ENCODE peak calls at places on chromosomes 7 and 10, in four cellular contexts. F is HepG2, A is H1, U is K562. P is an unnamed sample.

GRCh38 chr10:48487244-48487643 is 117.6 kb downstream of the ARHGAP22 start:
- DNase-seq in F (no peak), A (no peak), U (no peak), P (no peak)

GRCh38 chr7:87452279-87452678 is 23.2 kb downstream of the ABCB4 start:
- DNase-seq in F (no peak), A (no peak), U (no peak), P (no peak)

GRCh38 chr10:1645896-1646295 is 91.4 kb downstream of the ADARB2 start:
- DNase-seq in F (no peak), A (no peak), U (no peak), P (no peak)

GRCh38 chr7:112205348-112206237 is 606 bp downstream of the DOCK4 start:
- DNase-seq in F (peak; percentile 48), A (peak; percentile 77), U (peak; percentile 54), P (peak; percentile 54)

GRCh38 chr7:148699024-148699771 is 495 bp downstream of the CUL1 start:
- DNase-seq in F (peak; percentile 65), A (peak; percentile 77), U (peak; percentile 82), P (peak; percentile 21)

GRCh38 chr10:80471715-80472233 is 17.7 kb downstream of the TSPAN14 start:
- DNase-seq in F (no peak), A (no peak), U (no peak), P (no peak)

GRCh38 chr10:103991393-103992128 is 24.6 kb downstream of the SLK start:
- DNase-seq in F (no peak), A (no peak), U (no peak), P (no peak)

GRCh38 chr10:31074357-31075065 is 42.8 kb upstream of the ZNF438 start:
- DNase-seq in F (no peak), A (no peak), U (no peak), P (no peak)

GRCh38 chr7:72785166-72785955 is 42.6 kb downstream of the TYW1B start:
- DNase-seq in F (no peak), A (no peak), U (no peak), P (no peak)

GRCh38 chr7:40221836-40222235 is 87.0 kb downstream of the SUGCT start:
- DNase-seq in F (no peak), A (no peak), U (no peak), P (no peak)

GRCh38 chr7:40024048-40024447 is 74.0 kb downstream of the CDK13 start:
- DNase-seq in F (no peak), A (no peak), U (no peak), P (no peak)

GRCh38 chr7:122886357-122887081 is at the start of gene CADPS2:
- DNase-seq in F (peak; percentile 86), A (peak; percentile 87), U (peak; percentile 73), P (peak; percentile 50)

GRCh38 chr10:31765546-31765945 is 163.1 kb downstream of the ARHGAP12 start:
- DNase-seq in F (no peak), A (no peak), U (no peak), P (no peak)

GRCh38 chr7:36390199-36391090 is 783 bp downstream of the ANLN start:
- DNase-seq in F (peak; percentile 73), A (peak; percentile 88), U (peak; percentile 85), P (peak; percentile 87)

GRCh38 chr7:90384433-90384832 is 18.8 kb upstream of the CLDN12 start:
- DNase-seq in F (no peak), A (no peak), U (no peak), P (no peak)

GRCh38 chr10:79320785-79321493 is 26.3 kb upstream of the PPIF start:
- DNase-seq in F (no peak), A (no peak), U (no peak), P (peak; percentile 83)

GRCh38 chr7:29017666-29018065 is 59.5 kb upstream of the TRIL start:
- DNase-seq in F (no peak), A (no peak), U (no peak), P (no peak)

GRCh38 chr10:131452926-131453771 is 141.6 kb upstream of the TCERG1L start:
- DNase-seq in F (no peak), A (peak; percentile 80), U (no peak), P (no peak)

GRCh38 chr7:92612501-92612900 is 22.3 kb upstream of the FAM133B start:
- DNase-seq in F (no peak), A (no peak), U (no peak), P (no peak)

GRCh38 chr7:82164813-82165212 is 278.8 kb downstream of the CACNA2D1 start:
- DNase-seq in F (no peak), A (no peak), U (no peak), P (no peak)

GRCh38 chr10:114719311-114719710 is 61.2 kb upstream of the ABLIM1 start:
- DNase-seq in F (peak; percentile 81), A (no peak), U (no peak), P (peak; percentile 41)

GRCh38 chr10:1157615-1157933 is 101.4 kb downstream of the WDR37 start:
- DNase-seq in F (no peak), A (no peak), U (no peak), P (no peak)

GRCh38 chr10:77049896-77050295 is 587.7 kb downstream of the KCNMA1 start:
- DNase-seq in F (no peak), A (peak; percentile 11), U (no peak), P (no peak)

GRCh38 chr10:86648706-86649426 is 5.5 kb upstream of the OPN4 start:
- DNase-seq in F (no peak), A (no peak), U (no peak), P (peak; percentile 68)

GRCh38 chr7:137245186-137245585 is 98.3 kb downstream of the PTN start:
- DNase-seq in F (no peak), A (no peak), U (no peak), P (no peak)

GRCh38 chr10:103696411-103697145 is 158.8 kb downstream of the SH3PXD2A start:
- DNase-seq in F (no peak), A (peak; percentile 73), U (peak; percentile 84), P (peak; percentile 95)

GRCh38 chr7:131111-132094 is 61.0 kb upstream of the FAM20C start:
- DNase-seq in F (no peak), A (no peak), U (no peak), P (no peak)

GRCh38 chr10:52951819-52952218 is 179.2 kb upstream of the MBL2 start:
- DNase-seq in F (peak; percentile 59), A (peak; percentile 87), U (no peak), P (no peak)

GRCh38 chr7:56105508-56105907 is 768 bp downstream of the CHCHD2 start:
- DNase-seq in F (peak; percentile 73), A (no peak), U (no peak), P (peak; percentile 56)

GRCh38 chr10:69742928-69743602 is 58.6 kb upstream of the COL13A1 start:
- DNase-seq in F (no peak), A (peak; percentile 86), U (peak; percentile 37), P (peak; percentile 43)

GRCh38 chr7:157660971-157661610 is 324.3 kb downstream of the DNAJB6 start:
- DNase-seq in F (no peak), A (no peak), U (no peak), P (no peak)

GRCh38 chr10:565676-566075 is 123.8 kb downstream of the DIP2C start:
- DNase-seq in F (no peak), A (no peak), U (no peak), P (no peak)

GRCh38 chr7:91898240-91898992 is 17.9 kb upstream of the MTERF1 start:
- DNase-seq in F (no peak), A (no peak), U (no peak), P (no peak)

GRCh38 chr7:158244873-158245723 is 342.5 kb downstream of the PTPRN2 start:
- DNase-seq in F (no peak), A (no peak), U (no peak), P (no peak)

GRCh38 chr10:26801274-26801673 is 59.5 kb downstream of the ABI1 start:
- DNase-seq in F (no peak), A (no peak), U (no peak), P (no peak)
- TF ChIP-seq RNF2 in F (no peak), A (no peak), U (no peak), P (no peak)

GRCh38 chr7:101466871-101467270 is 104.2 kb downstream of the COL26A1 start:
- DNase-seq in F (no peak), A (no peak), U (no peak), P (no peak)
- TF ChIP-seq EP300 in F (no peak), A (no peak), U (no peak), P (no peak)

GRCh38 chr7:114212753-114213439 is 201.7 kb upstream of the FOXP2 start:
- DNase-seq in F (no peak), A (no peak), U (no peak), P (no peak)
- TF ChIP-seq RNF2 in F (no peak), A (no peak), U (no peak), P (no peak)

DNA sequence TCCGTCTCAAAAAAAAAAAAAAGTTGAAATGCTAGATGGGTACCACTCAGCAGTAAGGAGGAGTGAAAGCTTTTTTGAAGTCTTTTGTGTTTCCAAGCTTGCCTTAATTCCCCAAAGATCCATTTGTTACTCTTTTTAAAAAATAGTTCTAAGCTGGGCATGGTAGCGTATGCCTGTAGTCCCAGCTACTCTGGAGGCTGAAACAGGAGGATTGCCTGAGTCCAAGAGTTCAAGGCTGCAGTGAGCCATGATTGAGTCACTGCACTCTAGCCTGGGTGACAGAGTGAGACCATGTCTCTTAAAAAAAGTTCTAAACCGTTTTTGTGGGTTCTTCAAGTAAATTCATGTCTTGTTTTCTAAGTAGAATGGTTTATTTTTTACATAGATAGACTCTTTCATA is 5.3 kb downstream of the TBC1D12 start:
- DNase-seq in F (peak; percentile 38), A (no peak), U (no peak), P (no peak)
- TF ChIP-seq EP300 in F (no peak), A (no peak), U (no peak), P (no peak)

DNA sequence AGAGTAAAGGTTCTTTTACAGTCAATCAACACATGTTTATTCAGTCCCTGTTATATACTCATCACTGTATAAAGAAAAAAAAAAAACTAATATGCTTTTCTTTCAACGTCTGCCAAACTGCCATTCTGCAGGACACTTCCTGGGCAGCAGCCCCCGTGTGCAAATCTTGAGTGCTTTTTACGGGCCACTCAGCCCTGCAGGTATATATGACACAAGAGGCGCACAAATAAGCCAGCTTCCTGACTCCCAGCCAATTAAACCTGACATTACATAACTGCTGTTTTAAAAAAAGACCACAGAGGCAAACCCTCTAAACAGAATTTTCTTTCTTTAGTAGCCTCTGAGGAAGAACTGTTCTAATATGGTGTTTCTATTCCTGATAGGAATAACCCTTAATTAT is 263.0 kb upstream of the NEBL start:
- DNase-seq in F (no peak), A (no peak), U (no peak), P (no peak)
- TF ChIP-seq RNF2 in F (no peak), A (no peak), U (no peak), P (no peak)

GRCh38 chr7:129667551-129667950 is 56.0 kb downstream of the NRF1 start:
- DNase-seq in F (no peak), A (no peak), U (no peak), P (no peak)
- TF ChIP-seq EP300 in F (no peak), A (no peak), U (no peak), P (no peak)

GRCh38 chr7:102467581-102468415 is 3.0 kb downstream of the LRWD1 start:
- DNase-seq in F (no peak), A (no peak), U (no peak), P (no peak)
- TF ChIP-seq RNF2 in F (no peak), A (no peak), U (no peak), P (no peak)

P was measured in A549.